ENCODE peak calls at places on chromosomes 16 and 17, in ten cellular contexts. Z is fibroblast of lung; G is stimulated activated CD4-positive, alpha-beta T cell treated with anti-CD3 and anti-CD28 coated beads, TNF-alpha, amount 100 ng/mL, for 1 hour; C is activated CD4-positive, alpha-beta T cell treated with anti-CD3 and anti-CD28 coated beads for 1 hour; A is HTR-8/SVneo; V is cardiac muscle cell; N is nucleus accumbens; U is NCI-H1436 treated with DMSO at 0.1 percent for 48 hours; F is substantia nigra; Q is GM03348. W is an unnamed sample.

GRCh38 chr16:54287018-54287757 is 601 bp upstream of the IRX3 start:
- DNase-seq in Z (no peak), G (no peak), C (no peak), A (no peak), V (no peak), N (no peak), U (no peak), F (no peak), Q (no peak), W (no peak)

GRCh38 chr16:1043831-1044514 is 28.6 kb upstream of the SSTR5 start:
- DNase-seq in Z (no peak), G (no peak), C (no peak), A (no peak), V (no peak), N (no peak), U (no peak), F (no peak), Q (no peak), W (no peak)

GRCh38 chr17:49554694-49555494 is 20.8 kb upstream of the NXPH3 start:
- DNase-seq in Z (no peak), G (no peak), C (no peak), A (no peak), V (no peak), N (no peak), U (no peak), F (no peak), Q (no peak), W (no peak)

GRCh38 chr17:36600936-36601302 is 464 bp upstream of the MRM1 start:
- DNase-seq in Z (no peak), G (no peak), C (no peak), A (no peak), V (no peak), N (peak), U (no peak), F (no peak), Q (no peak), W (no peak)

GRCh38 chr17:46152423-46152822 is 40.8 kb downstream of the KANSL1 start:
- DNase-seq in Z (no peak), G (no peak), C (no peak), A (no peak), V (no peak), N (no peak), U (no peak), F (no peak), Q (no peak), W (no peak)

GRCh38 chr16:67177743-67178699 is 5.7 kb downstream of the MATCAP1 start:
- DNase-seq in Z (peak), G (no peak), C (no peak), A (no peak), V (peak), N (peak), U (no peak), F (no peak), Q (peak), W (peak)

GRCh38 chr16:22325598-22326368 is 28.6 kb downstream of the POLR3E start:
- DNase-seq in Z (no peak), G (no peak), C (no peak), A (no peak), V (no peak), N (no peak), U (no peak), F (no peak), Q (no peak), W (no peak)

GRCh38 chr17:64420143-64420670 is 28.7 kb upstream of the MILR1 start:
- DNase-seq in Z (peak), G (no peak), C (no peak), A (peak), V (peak), N (no peak), U (peak), F (peak), Q (peak), W (peak)

GRCh38 chr16:88393034-88393433 is 10.3 kb downstream of the ZNF469 start:
- DNase-seq in Z (no peak), G (no peak), C (no peak), A (no peak), V (no peak), N (peak), U (no peak), F (peak), Q (no peak), W (no peak)

GRCh38 chr17:17105976-17106375 is 63.7 kb downstream of the MPRIP start:
- DNase-seq in Z (no peak), G (no peak), C (no peak), A (no peak), V (no peak), N (no peak), U (no peak), F (no peak), Q (no peak), W (no peak)

GRCh38 chr17:74546586-74546985 is 671 bp upstream of the CD300C start:
- DNase-seq in Z (no peak), G (no peak), C (no peak), A (no peak), V (no peak), N (no peak), U (no peak), F (no peak), Q (no peak), W (no peak)

GRCh38 chr17:75856062-75856681 is 1.0 kb upstream of the WBP2 start:
- DNase-seq in Z (no peak), G (no peak), C (no peak), A (peak), V (no peak), N (peak), U (no peak), F (no peak), Q (no peak), W (no peak)

GRCh38 chr17:10357768-10358167 is 15.0 kb downstream of the MYH13 start:
- DNase-seq in Z (no peak), G (no peak), C (no peak), A (peak), V (no peak), N (no peak), U (no peak), F (no peak), Q (no peak), W (no peak)